ENCODE peak calls at places on chromosomes 7 and 10, in seven cellular contexts. E, C, H, Z, V, P and O are unnamed samples.

GRCh38 chr10:126111562-126111961 is 215.2 kb downstream of the FANK1 start:
- DNase-seq in E (no peak), P (no peak), H (no peak), Z (no peak), C (no peak), V (peak; percentile 39), O (no peak)

GRCh38 chr10:50152792-50153272 is 85.1 kb downstream of the WASHC2A start:
- DNase-seq in Z (no peak), E (no peak), H (no peak), P (peak; percentile 37), C (no peak), V (no peak), O (no peak)

GRCh38 chr10:90775351-90776028 is 82.3 kb downstream of the HTR7 start:
- DNase-seq in H (peak; percentile 7), P (no peak), E (no peak), C (no peak), Z (no peak), V (peak; percentile 96), O (peak; percentile 56)

GRCh38 chr7:139317954-139318505 is 23.1 kb upstream of the FMC1 start:
- DNase-seq in H (no peak), Z (no peak), V (no peak), E (no peak), C (no peak), P (no peak), O (no peak)

GRCh38 chr7:128795129-128795528 is 3.4 kb downstream of the CCDC136 start:
- DNase-seq in C (no peak), V (no peak), P (no peak), Z (no peak), H (no peak), E (no peak), O (no peak)

GRCh38 chr7:1313591-1313990 is 80.9 kb downstream of the UNCX start:
- DNase-seq in Z (no peak), P (no peak), E (no peak), C (no peak), H (no peak), V (no peak), O (no peak)

GRCh38 chr10:35572583-35572982 is 32.6 kb upstream of the GJD4 start:
- DNase-seq in C (no peak), P (no peak), V (no peak), H (peak; percentile 39), E (no peak), Z (no peak), O (no peak)

GRCh38 chr7:81616951-81617350 is 152.9 kb downstream of the HGF start:
- DNase-seq in V (no peak), E (no peak), H (peak; percentile 77), Z (no peak), P (no peak), C (no peak), O (no peak)

GRCh38 chr7:129098409-129099084 is 43.6 kb upstream of the TNPO3 start:
- DNase-seq in E (no peak), P (no peak), C (no peak), V (no peak), Z (no peak), H (no peak), O (peak; percentile 5)

GRCh38 chr7:50037106-50037505 is 55.9 kb downstream of the ZPBP start:
- DNase-seq in P (no peak), Z (no peak), H (no peak), E (no peak), C (no peak), V (no peak), O (no peak)

GRCh38 chr7:131948434-131949053 is 392.1 kb upstream of the PODXL start:
- DNase-seq in C (no peak), H (no peak), E (no peak), P (no peak), V (no peak), Z (no peak), O (no peak)

GRCh38 chr10:112791447-112791846 is 158.6 kb upstream of the TCF7L2 start:
- DNase-seq in P (no peak), E (no peak), Z (no peak), H (no peak), V (no peak), C (no peak), O (no peak)

GRCh38 chr10:89684604-89685003 is 16.8 kb upstream of the KIF20B start:
- DNase-seq in E (no peak), P (no peak), V (peak; percentile 32), Z (no peak), C (no peak), H (peak; percentile 55), O (no peak)

GRCh38 chr7:142714375-142714774 is 34.9 kb upstream of the PRSS1 start:
- DNase-seq in C (peak; percentile 50), H (no peak), V (peak; percentile 41), E (no peak), Z (no peak), P (no peak), O (peak; percentile 91)

GRCh38 chr7:55252386-55252785 is 112.8 kb upstream of the LANCL2 start:
- DNase-seq in H (no peak), V (no peak), P (no peak), Z (no peak), E (no peak), C (no peak), O (no peak)

GRCh38 chr7:93160410-93160809 is 12.2 kb upstream of the SAMD9L start:
- DNase-seq in C (no peak), H (peak; percentile 58), E (no peak), Z (no peak), V (no peak), P (no peak), O (no peak)

GRCh38 chr10:124174673-124175645 is 81.6 kb upstream of the CHST15 start:
- DNase-seq in P (no peak), C (no peak), E (no peak), V (no peak), H (no peak), Z (no peak), O (no peak)

GRCh38 chr7:157944734-157945291 is 608.0 kb downstream of the DNAJB6 start:
- DNase-seq in P (no peak), E (no peak), Z (no peak), V (no peak), H (no peak), C (no peak), O (no peak)

GRCh38 chr7:157691521-157692155 is 354.8 kb downstream of the DNAJB6 start:
- DNase-seq in P (no peak), C (no peak), H (no peak), V (no peak), Z (no peak), E (no peak), O (no peak)

GRCh38 chr7:78165454-78165853 is 366.9 kb downstream of the PHTF2 start:
- DNase-seq in V (no peak), Z (no peak), H (no peak), C (no peak), P (no peak), E (no peak), O (no peak)

GRCh38 chr10:113362645-113363091 is 190.2 kb upstream of the HABP2 start:
- DNase-seq in Z (no peak), C (no peak), P (no peak), H (peak; percentile 46), V (no peak), E (no peak), O (peak; percentile 52)

GRCh38 chr7:122429926-122430325 is 125.4 kb upstream of the FEZF1 start:
- DNase-seq in H (no peak), C (no peak), P (no peak), V (no peak), E (no peak), Z (no peak), O (no peak)